ENCODE peak calls at places on chromosomes 16 and 17, in five cellular contexts. A, X, W, D and N are unnamed samples.

GRCh38 chr17:50440172-50440837 is 14.3 kb downstream of the ACSF2 start:
- DNase-seq in A (no peak), X (no peak), W (no peak), D (no peak), N (no peak)

GRCh38 chr16:30876867-30877266 is 17.0 kb downstream of the BCL7C start:
- DNase-seq in A (no peak), X (no peak), W (no peak), D (no peak), N (no peak)

GRCh38 chr17:63263053-63263452 is 183.1 kb downstream of the CYB561 start:
- DNase-seq in A (no peak), X (no peak), W (no peak), D (no peak), N (no peak)

GRCh38 chr16:70691223-70692129 is 5.6 kb upstream of the MTSS2 start:
- DNase-seq in A (no peak), X (peak), W (peak), D (peak), N (peak)

GRCh38 chr16:50607051-50607431 is 58.8 kb downstream of the NKD1 start:
- DNase-seq in A (no peak), X (no peak), W (no peak), D (no peak), N (no peak)

GRCh38 chr17:17723354-17724261 is 42.4 kb downstream of the RAI1 start:
- DNase-seq in A (no peak), X (no peak), W (no peak), D (peak), N (no peak)

GRCh38 chr17:50469671-50470305 is 1.1 kb upstream of the CHAD start:
- DNase-seq in A (no peak), X (no peak), W (no peak), D (no peak), N (no peak)

GRCh38 chr17:49603720-49604119 is 28.0 kb downstream of the NXPH3 start:
- DNase-seq in A (no peak), X (no peak), W (no peak), D (no peak), N (no peak)

GRCh38 chr17:48522031-48522593 is 8.7 kb downstream of the HOXB1 start:
- DNase-seq in A (no peak), X (no peak), W (no peak), D (no peak), N (no peak)

GRCh38 chr16:20359997-20360396 is 7.5 kb upstream of the UMOD start:
- DNase-seq in A (no peak), X (no peak), W (no peak), D (no peak), N (no peak)

GRCh38 chr16:58414938-58415451 is 22.7 kb downstream of the GINS3 start:
- DNase-seq in A (no peak), X (no peak), W (no peak), D (no peak), N (no peak)

GRCh38 chr17:74369221-74369620 is 1.9 kb downstream of the GPR142 start:
- DNase-seq in A (no peak), X (no peak), W (peak), D (no peak), N (no peak)

GRCh38 chr17:31052187-31052889 is 42.4 kb upstream of the NF1 start:
- DNase-seq in A (peak), X (peak), W (peak), D (peak), N (no peak)

GRCh38 chr17:30812218-30813177 is 12.0 kb downstream of the CRLF3 start:
- DNase-seq in A (no peak), X (no peak), W (no peak), D (peak), N (no peak)

GRCh38 chr17:15651001-15651582 is 31.6 kb upstream of the FBXW10B start:
- DNase-seq in A (no peak), X (no peak), W (no peak), D (no peak), N (no peak)

GRCh38 chr17:35414247-35414646 is 18.1 kb downstream of the SLFN12 start:
- DNase-seq in A (no peak), X (no peak), W (no peak), D (no peak), N (no peak)

GRCh38 chr17:42039794-42040763 is 10.3 kb downstream of the C17orf113 start:
- DNase-seq in A (no peak), X (no peak), W (no peak), D (no peak), N (no peak)

GRCh38 chr16:80366023-80366422 is 174.8 kb upstream of the DYNLRB2 start:
- DNase-seq in A (no peak), X (no peak), W (no peak), D (no peak), N (no peak)

GRCh38 chr17:10618202-10618635 is 38.9 kb downstream of the MYH3 start:
- DNase-seq in A (peak), X (peak), W (peak), D (peak), N (no peak)

GRCh38 chr17:62627904-62628603 is 584 bp downstream of the MRC2 start:
- DNase-seq in A (no peak), X (peak), W (peak), D (peak), N (no peak)

GRCh38 chr16:57606847-57607501 is 21.5 kb upstream of the ADGRG1 start:
- DNase-seq in A (no peak), X (no peak), W (peak), D (no peak), N (no peak)

GRCh38 chr17:34673516-34673915 is 94.1 kb downstream of the TMEM132E start:
- DNase-seq in A (no peak), X (no peak), W (no peak), D (no peak), N (no peak)

GRCh38 chr16:48011888-48012658 is 143.7 kb downstream of the ABCC12 start:
- DNase-seq in A (no peak), X (no peak), W (no peak), D (no peak), N (no peak)

GRCh38 chr17:9021158-9021984 is at the start of gene NTN1:
- DNase-seq in A (no peak), X (peak), W (peak), D (no peak), N (no peak)

GRCh38 chr17:64718058-64718457 is 56.0 kb upstream of the SMURF2 start:
- DNase-seq in A (no peak), X (no peak), W (no peak), D (no peak), N (no peak)

GRCh38 chr16:85253127-85253941 is 141.1 kb upstream of the CIBAR2 start:
- DNase-seq in A (no peak), X (no peak), W (no peak), D (no peak), N (no peak)

GRCh38 chr17:17849863-17850373 is 13.1 kb upstream of the SREBF1 start:
- DNase-seq in A (no peak), X (peak), W (no peak), D (no peak), N (no peak)

GRCh38 chr17:83195330-83196087 is 116.1 kb downstream of the METRNL start:
- DNase-seq in A (no peak), X (no peak), W (peak), D (no peak), N (peak)

GRCh38 chr16:6682142-6682811 is 650.4 kb upstream of the RBFOX1 start:
- DNase-seq in A (no peak), X (no peak), W (no peak), D (no peak), N (no peak)

GRCh38 chr17:75979705-75980187 is 706 bp downstream of the TEN1 start:
- DNase-seq in A (no peak), X (no peak), W (peak), D (peak), N (no peak)

GRCh38 chr17:38403491-38403890 is 24.8 kb upstream of the ARHGAP23 start:
- DNase-seq in A (no peak), X (no peak), W (no peak), D (no peak), N (no peak)

GRCh38 chr17:45579529-45580495 is 89.3 kb upstream of the PLEKHM1 start:
- DNase-seq in A (no peak), X (no peak), W (no peak), D (no peak), N (no peak)

GRCh38 chr16:73735018-73735417 is 561.6 kb upstream of the PSMD7 start:
- DNase-seq in A (no peak), X (no peak), W (no peak), D (peak), N (no peak)

DNA sequence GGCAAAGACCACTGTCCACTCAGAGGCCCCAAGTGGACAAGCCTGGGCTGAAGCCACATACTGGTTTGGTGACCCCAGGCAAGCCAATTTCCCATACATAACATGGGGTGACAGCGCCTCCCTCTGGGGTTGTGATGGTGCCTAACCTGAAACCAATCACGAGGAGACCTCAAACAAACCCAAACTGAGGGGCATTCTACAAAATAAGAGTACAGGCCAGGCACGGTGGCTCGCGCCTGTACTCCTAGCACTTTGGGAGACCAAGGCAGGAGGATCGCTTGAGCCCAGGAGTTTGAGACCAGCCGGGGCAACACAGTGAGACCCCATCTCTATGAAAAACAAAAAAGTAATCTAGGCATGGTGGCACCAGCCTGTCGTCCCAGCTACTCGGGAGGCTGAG is 3.6 kb downstream of the P2RX5 start:
- DNase-seq in A (no peak), X (no peak), W (no peak), D (no peak), N (no peak)
- TF ChIP-seq CTCF in A (peak), X (no peak), W (no peak), D (peak), N (no peak)

GRCh38 chr16:81737885-81738536 is 41.1 kb upstream of the PLCG2 start:
- DNase-seq in A (peak), X (peak), W (peak), D (peak), N (peak)
- TF ChIP-seq CTCF in A (peak), X (peak), W (peak), D (peak), N (no peak)

DNA sequence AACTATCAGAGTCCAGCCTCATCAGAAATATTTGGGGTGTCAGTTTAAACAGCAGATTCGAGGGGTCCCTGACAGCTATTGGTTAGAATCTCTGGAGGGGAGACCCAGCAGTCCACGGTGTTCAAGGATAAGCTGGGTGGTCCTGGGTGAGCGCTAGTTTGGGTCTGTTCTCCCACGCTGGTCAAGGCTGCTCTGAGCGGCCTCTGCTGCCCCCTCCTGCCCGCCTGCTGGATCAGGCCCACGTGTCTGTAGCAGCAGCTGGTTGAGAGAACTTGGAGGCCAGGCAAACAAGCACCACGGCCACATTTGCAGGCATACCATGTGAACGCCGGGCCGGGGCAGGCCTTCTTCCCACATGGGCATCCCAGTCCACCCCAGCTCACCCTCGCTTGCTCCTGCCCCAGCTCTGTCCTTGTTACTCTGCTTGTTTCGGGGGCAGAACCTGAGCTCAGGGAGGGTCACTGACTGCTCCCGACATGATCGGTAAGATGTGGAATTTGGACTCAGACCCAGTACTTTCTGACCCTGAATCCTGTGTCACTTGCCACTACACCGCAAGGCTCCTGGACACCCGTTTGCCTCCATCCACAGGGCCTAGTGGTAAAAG is 7.4 kb downstream of the FOXF1 start:
- DNase-seq in A (peak), X (peak), W (no peak), D (peak), N (no peak)
- TF ChIP-seq CTCF in A (peak), X (peak), W (peak), D (peak), N (no peak)

DNA sequence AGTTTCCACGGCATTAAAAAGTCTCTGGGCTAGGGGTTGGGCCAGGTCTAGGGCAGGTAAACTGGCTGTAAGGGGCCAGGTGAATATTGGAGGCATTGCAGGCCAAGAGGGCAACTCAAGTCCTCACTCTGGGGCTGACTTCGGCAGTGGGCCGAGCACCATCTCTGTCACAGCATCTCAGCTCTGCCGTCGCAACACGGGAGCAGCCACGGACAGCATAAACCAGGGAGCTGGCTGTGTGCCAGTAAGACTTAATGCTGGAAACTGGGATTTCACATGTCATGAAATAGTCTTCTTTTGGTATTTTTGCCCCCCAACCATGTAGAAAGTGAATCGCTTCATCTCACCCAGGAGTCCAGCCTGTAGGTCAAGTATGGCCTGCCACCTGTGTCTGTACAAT is 12.6 kb upstream of the LGALS9 start:
- DNase-seq in A (no peak), X (no peak), W (no peak), D (no peak), N (no peak)
- TF ChIP-seq CTCF in A (no peak), X (no peak), W (no peak), D (no peak), N (no peak)

DNA sequence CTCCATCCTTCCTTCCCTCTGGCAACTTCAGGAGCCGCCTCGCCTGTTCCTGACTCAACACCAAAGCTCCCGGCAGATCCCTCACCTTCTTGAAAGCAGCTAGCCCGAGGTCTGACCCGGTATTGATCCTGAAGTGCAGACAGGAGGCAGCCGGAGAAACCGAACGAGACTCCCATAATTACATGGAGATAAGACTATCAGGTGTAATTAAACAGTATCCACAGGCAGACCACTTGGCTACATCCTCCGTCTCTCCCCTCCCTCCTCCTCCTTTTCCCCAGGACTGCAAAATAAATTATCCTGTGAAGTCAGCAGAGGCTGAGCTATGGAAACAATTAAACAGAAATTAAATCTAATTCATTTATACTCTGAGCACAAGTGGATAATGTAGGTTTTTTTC is 93.0 kb downstream of the RBFOX3 start:
- DNase-seq in A (no peak), X (no peak), W (no peak), D (no peak), N (no peak)
- TF ChIP-seq CTCF in A (no peak), X (no peak), W (no peak), D (no peak), N (no peak)

GRCh38 chr16:29839822-29840221 is 19.6 kb downstream of the MVP start:
- DNase-seq in A (no peak), X (no peak), W (no peak), D (no peak), N (no peak)
- TF ChIP-seq CTCF in A (no peak), X (no peak), W (no peak), D (no peak), N (no peak)

DNA sequence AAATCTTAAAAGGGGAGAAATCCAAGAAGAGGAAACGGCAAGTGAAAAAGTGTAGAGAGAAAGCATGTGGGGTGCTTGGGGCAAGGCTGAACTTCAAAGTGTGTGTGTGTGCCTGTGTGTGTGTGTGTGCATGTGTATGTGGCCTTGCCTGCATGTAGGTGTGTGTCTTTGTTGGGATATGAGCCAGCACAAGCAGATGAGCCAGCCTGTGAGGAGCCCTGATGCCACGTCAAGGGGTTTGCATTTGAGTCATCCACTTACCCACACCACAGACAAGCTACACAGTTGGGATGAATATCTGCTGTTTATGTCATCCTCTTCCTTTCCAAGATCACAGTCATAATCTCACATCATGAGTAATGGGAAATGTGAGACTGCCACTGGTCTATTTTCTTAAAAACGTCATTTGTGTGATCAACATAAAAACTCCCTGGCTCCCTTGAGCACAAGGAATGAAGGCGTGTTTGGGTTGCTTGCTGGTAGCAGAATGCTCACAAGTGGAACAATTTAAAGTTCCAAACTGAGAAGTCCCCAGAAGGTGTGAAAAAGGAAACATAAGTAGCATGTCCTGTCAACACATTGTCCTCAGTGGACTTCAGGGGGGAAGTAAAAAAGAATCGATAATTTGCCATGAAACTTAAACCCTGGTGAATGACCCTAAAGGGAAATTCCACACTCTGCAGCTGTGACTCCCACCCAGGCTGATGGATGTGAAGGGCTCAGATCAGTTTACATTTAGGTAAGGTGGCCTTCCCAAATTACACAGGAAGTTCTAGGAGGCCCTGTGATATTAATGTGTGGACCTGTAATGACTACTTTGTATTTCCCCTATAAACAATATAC is 14.7 kb downstream of the KCTD19 start:
- DNase-seq in A (peak), X (peak), W (peak), D (peak), N (peak)
- TF ChIP-seq CTCF in A (no peak), X (no peak), W (no peak), D (no peak), N (no peak)

GRCh38 chr16:66483689-66484452 is 56.8 kb downstream of the BEAN1 start:
- DNase-seq in A (peak), X (peak), W (peak), D (peak), N (peak)

GRCh38 chr16:66486773-66487579 is 59.9 kb downstream of the BEAN1 start:
- DNase-seq in A (no peak), X (peak), W (peak), D (peak), N (no peak)

GRCh38 chr16:66485361-66485760 is 58.3 kb downstream of the BEAN1 start:
- DNase-seq in A (no peak), X (no peak), W (peak), D (no peak), N (no peak)

GRCh38 chr16:66486199-66486772 is 59.2 kb downstream of the BEAN1 start:
- DNase-seq in A (no peak), X (no peak), W (no peak), D (no peak), N (no peak)

GRCh38 chr16:66484453-66485213 is 57.5 kb downstream of the BEAN1 start:
- DNase-seq in A (no peak), X (no peak), W (peak), D (no peak), N (no peak)
- TF ChIP-seq CTCF in A (no peak), X (no peak), W (no peak), D (no peak), N (no peak)

GRCh38 chr16:8905795-8906591 is 23.8 kb downstream of the LITAFD start:
- DNase-seq in A (no peak), X (no peak), W (no peak), D (no peak), N (no peak)
- TF ChIP-seq CTCF in A (peak), X (no peak), W (no peak), D (peak), N (no peak)

GRCh38 chr17:57158296-57158695 is 73.2 kb downstream of the AKAP1 start:
- DNase-seq in A (no peak), X (no peak), W (no peak), D (no peak), N (no peak)
- TF ChIP-seq CTCF in A (no peak), X (no peak), W (no peak), D (no peak), N (no peak)